ENCODE peak calls at places on chromosomes 2 and 18, in eight cellular contexts. One of them, this sample, is unnamed.
A peak's percentile ranks its signal among the peaks of the same experiment; 100 is the strongest.

GRCh38 chr2:42906557-42907380 is 114.4 kb upstream of the HAAO start:
- DNase-seq in OCI-LY7: no peak
- DNase-seq in H9: peak; percentile 47
- DNase-seq in hepatocyte: peak; percentile 56
- DNase-seq in H1: peak; percentile 57
- DNase-seq in astrocyte: peak; percentile 52
- DNase-seq in HCT116: no peak
- DNase-seq in neural progenitor cell: peak; percentile 60
- DNase-seq in this sample: no peak

GRCh38 chr2:25614711-25615110 is 58.7 kb downstream of the DTNB start:
- DNase-seq in OCI-LY7: no peak
- DNase-seq in H9: no peak
- DNase-seq in hepatocyte: no peak
- DNase-seq in H1: no peak
- DNase-seq in astrocyte: no peak
- DNase-seq in HCT116: no peak
- DNase-seq in neural progenitor cell: no peak
- DNase-seq in this sample: no peak

GRCh38 chr2:156687715-156688114 is 251.5 kb downstream of the GPD2 start:
- DNase-seq in OCI-LY7: no peak
- DNase-seq in H9: no peak
- DNase-seq in hepatocyte: peak; percentile 9
- DNase-seq in H1: no peak
- DNase-seq in astrocyte: no peak
- DNase-seq in HCT116: no peak
- DNase-seq in neural progenitor cell: no peak
- DNase-seq in this sample: no peak

GRCh38 chr2:37826611-37827010 is 98.5 kb upstream of the RMDN2 start:
- DNase-seq in OCI-LY7: no peak
- DNase-seq in H9: no peak
- DNase-seq in hepatocyte: no peak
- DNase-seq in H1: no peak
- DNase-seq in astrocyte: no peak
- DNase-seq in HCT116: no peak
- DNase-seq in neural progenitor cell: no peak
- DNase-seq in this sample: no peak

GRCh38 chr2:230714122-230714453 is 1.4 kb downstream of the CAB39 start:
- DNase-seq in OCI-LY7: peak; percentile 59
- DNase-seq in H9: no peak
- DNase-seq in hepatocyte: peak; percentile 60
- DNase-seq in H1: no peak
- DNase-seq in astrocyte: peak; percentile 70
- DNase-seq in HCT116: no peak
- DNase-seq in neural progenitor cell: peak; percentile 29
- DNase-seq in this sample: no peak

GRCh38 chr18:47283476-47283875 is 32.0 kb upstream of the SKOR2 start:
- DNase-seq in OCI-LY7: peak; percentile 13
- DNase-seq in H9: peak; percentile 34
- DNase-seq in hepatocyte: peak; percentile 18
- DNase-seq in H1: no peak
- DNase-seq in astrocyte: peak; percentile 1
- DNase-seq in HCT116: peak; percentile 42
- DNase-seq in neural progenitor cell: peak; percentile 56
- DNase-seq in this sample: no peak

GRCh38 chr2:156471772-156472171 is 35.6 kb downstream of the GPD2 start:
- DNase-seq in OCI-LY7: no peak
- DNase-seq in H9: no peak
- DNase-seq in hepatocyte: no peak
- DNase-seq in H1: no peak
- DNase-seq in astrocyte: no peak
- DNase-seq in HCT116: no peak
- DNase-seq in neural progenitor cell: no peak
- DNase-seq in this sample: no peak

GRCh38 chr2:179106342-179107178 is 56.6 kb upstream of the CCDC141 start:
- DNase-seq in OCI-LY7: no peak
- DNase-seq in H9: no peak
- DNase-seq in hepatocyte: peak; percentile 68
- DNase-seq in H1: no peak
- DNase-seq in astrocyte: peak; percentile 95
- DNase-seq in HCT116: peak; percentile 83
- DNase-seq in neural progenitor cell: no peak
- DNase-seq in this sample: peak; percentile 63

GRCh38 chr2:189297446-189297845 is 117.9 kb upstream of the COL5A2 start:
- DNase-seq in OCI-LY7: no peak
- DNase-seq in H9: no peak
- DNase-seq in hepatocyte: no peak
- DNase-seq in H1: no peak
- DNase-seq in astrocyte: peak; percentile 98
- DNase-seq in HCT116: no peak
- DNase-seq in neural progenitor cell: no peak
- DNase-seq in this sample: no peak

GRCh38 chr2:75375646-75376582 is 176.6 kb upstream of the TACR1 start:
- DNase-seq in OCI-LY7: no peak
- DNase-seq in H9: no peak
- DNase-seq in hepatocyte: no peak
- DNase-seq in H1: no peak
- DNase-seq in astrocyte: peak; percentile 38
- DNase-seq in HCT116: no peak
- DNase-seq in neural progenitor cell: no peak
- DNase-seq in this sample: no peak

GRCh38 chr2:148259674-148260073 is 238.8 kb downstream of the MBD5 start:
- DNase-seq in OCI-LY7: peak; percentile 45
- DNase-seq in H9: no peak
- DNase-seq in hepatocyte: peak; percentile 18
- DNase-seq in H1: no peak
- DNase-seq in astrocyte: peak; percentile 27
- DNase-seq in HCT116: no peak
- DNase-seq in neural progenitor cell: no peak
- DNase-seq in this sample: no peak

GRCh38 chr2:132929786-132930185 is 259.8 kb upstream of the LYPD1 start:
- DNase-seq in OCI-LY7: no peak
- DNase-seq in H9: no peak
- DNase-seq in hepatocyte: peak; percentile 11
- DNase-seq in H1: no peak
- DNase-seq in astrocyte: peak; percentile 70
- DNase-seq in HCT116: no peak
- DNase-seq in neural progenitor cell: no peak
- DNase-seq in this sample: no peak

GRCh38 chr2:192978317-192978874 is 783.7 kb upstream of the TMEFF2 start:
- DNase-seq in OCI-LY7: no peak
- DNase-seq in H9: no peak
- DNase-seq in hepatocyte: no peak
- DNase-seq in H1: no peak
- DNase-seq in astrocyte: no peak
- DNase-seq in HCT116: no peak
- DNase-seq in neural progenitor cell: no peak
- DNase-seq in this sample: no peak

GRCh38 chr18:58319719-58320118 is 275.7 kb downstream of the NEDD4L start:
- DNase-seq in OCI-LY7: no peak
- DNase-seq in H9: no peak
- DNase-seq in hepatocyte: no peak
- DNase-seq in H1: no peak
- DNase-seq in astrocyte: no peak
- DNase-seq in HCT116: no peak
- DNase-seq in neural progenitor cell: no peak
- DNase-seq in this sample: no peak

GRCh38 chr18:13982136-13982535 is 66.8 kb upstream of the MC2R start:
- DNase-seq in OCI-LY7: no peak
- DNase-seq in H9: peak; percentile 82
- DNase-seq in hepatocyte: no peak
- DNase-seq in H1: peak; percentile 58
- DNase-seq in astrocyte: no peak
- DNase-seq in HCT116: no peak
- DNase-seq in neural progenitor cell: peak; percentile 52
- DNase-seq in this sample: no peak

GRCh38 chr2:158745067-158745865 is 49.9 kb upstream of the DAPL1 start:
- DNase-seq in OCI-LY7: peak; percentile 56
- DNase-seq in H9: peak; percentile 74
- DNase-seq in hepatocyte: peak; percentile 83
- DNase-seq in H1: peak; percentile 78
- DNase-seq in astrocyte: peak; percentile 51
- DNase-seq in HCT116: peak; percentile 35
- DNase-seq in neural progenitor cell: peak; percentile 83
- DNase-seq in this sample: peak; percentile 35

GRCh38 chr18:76532875-76533274 is 37.8 kb upstream of the ZNF516 start:
- DNase-seq in OCI-LY7: no peak
- DNase-seq in H9: no peak
- DNase-seq in hepatocyte: no peak
- DNase-seq in H1: no peak
- DNase-seq in astrocyte: no peak
- DNase-seq in HCT116: no peak
- DNase-seq in neural progenitor cell: no peak
- DNase-seq in this sample: no peak

GRCh38 chr2:26717362-26717761 is 24.8 kb downstream of the KCNK3 start:
- DNase-seq in OCI-LY7: no peak
- DNase-seq in H9: no peak
- DNase-seq in hepatocyte: no peak
- DNase-seq in H1: no peak
- DNase-seq in astrocyte: no peak
- DNase-seq in HCT116: no peak
- DNase-seq in neural progenitor cell: no peak
- DNase-seq in this sample: no peak

GRCh38 chr2:172864182-172864581 is 128.5 kb downstream of the RAPGEF4 start:
- DNase-seq in OCI-LY7: peak; percentile 16
- DNase-seq in H9: peak; percentile 74
- DNase-seq in hepatocyte: peak; percentile 60
- DNase-seq in H1: peak; percentile 88
- DNase-seq in astrocyte: no peak
- DNase-seq in HCT116: peak; percentile 8
- DNase-seq in neural progenitor cell: peak; percentile 79
- DNase-seq in this sample: peak; percentile 53

GRCh38 chr2:241878007-241878970 is 8.8 kb downstream of the RTP5 start:
- DNase-seq in OCI-LY7: peak; percentile 65
- DNase-seq in H9: peak; percentile 75
- DNase-seq in hepatocyte: peak; percentile 88
- DNase-seq in H1: peak; percentile 87
- DNase-seq in astrocyte: no peak
- DNase-seq in HCT116: no peak
- DNase-seq in neural progenitor cell: peak; percentile 81
- DNase-seq in this sample: peak; percentile 88

GRCh38 chr2:241880311-241881073 is 11.0 kb downstream of the RTP5 start:
- DNase-seq in OCI-LY7: no peak
- DNase-seq in H9: no peak
- DNase-seq in hepatocyte: no peak
- DNase-seq in H1: no peak
- DNase-seq in astrocyte: no peak
- DNase-seq in HCT116: no peak
- DNase-seq in neural progenitor cell: no peak
- DNase-seq in this sample: no peak

GRCh38 chr2:241876528-241877196 is 7.1 kb downstream of the RTP5 start:
- DNase-seq in OCI-LY7: no peak
- DNase-seq in H9: no peak
- DNase-seq in hepatocyte: no peak
- DNase-seq in H1: no peak
- DNase-seq in astrocyte: no peak
- DNase-seq in HCT116: no peak
- DNase-seq in neural progenitor cell: no peak
- DNase-seq in this sample: no peak

GRCh38 chr2:241877197-241877685 is 7.7 kb downstream of the RTP5 start:
- DNase-seq in OCI-LY7: no peak
- DNase-seq in H9: no peak
- DNase-seq in hepatocyte: no peak
- DNase-seq in H1: no peak
- DNase-seq in astrocyte: no peak
- DNase-seq in HCT116: no peak
- DNase-seq in neural progenitor cell: no peak
- DNase-seq in this sample: no peak

GRCh38 chr2:241879326-241879725 is 9.8 kb downstream of the RTP5 start:
- DNase-seq in OCI-LY7: no peak
- DNase-seq in H9: no peak
- DNase-seq in hepatocyte: no peak
- DNase-seq in H1: no peak
- DNase-seq in astrocyte: no peak
- DNase-seq in HCT116: no peak
- DNase-seq in neural progenitor cell: no peak
- DNase-seq in this sample: no peak
- H3K27ac ChIP-seq in OCI-LY7: no peak overlapping the region
- H3K27ac ChIP-seq in H9: no peak overlapping the region
- H3K27ac ChIP-seq in hepatocyte: no peak overlapping the region
- H3K27ac ChIP-seq in H1: no peak overlapping the region
- H3K27ac ChIP-seq in astrocyte: no peak overlapping the region
- H3K27ac ChIP-seq in HCT116: no peak overlapping the region
- H3K27ac ChIP-seq in neural progenitor cell: no peak overlapping the region
- H3K27ac ChIP-seq in this sample: no peak overlapping the region

GRCh38 chr2:79855264-79856006 is 342.6 kb downstream of the CTNNA2 start:
- DNase-seq in OCI-LY7: no peak
- DNase-seq in H9: peak; percentile 61
- DNase-seq in hepatocyte: peak; percentile 48
- DNase-seq in H1: peak; percentile 59
- DNase-seq in astrocyte: no peak
- DNase-seq in HCT116: no peak
- DNase-seq in neural progenitor cell: peak; percentile 53
- DNase-seq in this sample: no peak
- TF ChIP-seq CTCF in OCI-LY7: no peak
- TF ChIP-seq CTCF in H9: peak; percentile 79
- TF ChIP-seq CTCF in hepatocyte: peak; percentile 43
- TF ChIP-seq CTCF in H1: peak; percentile 87
- TF ChIP-seq CTCF in astrocyte: peak; percentile 29
- TF ChIP-seq CTCF in HCT116: no peak
- TF ChIP-seq CTCF in neural progenitor cell: peak; percentile 66
- TF ChIP-seq CTCF in this sample: no peak

DNA sequence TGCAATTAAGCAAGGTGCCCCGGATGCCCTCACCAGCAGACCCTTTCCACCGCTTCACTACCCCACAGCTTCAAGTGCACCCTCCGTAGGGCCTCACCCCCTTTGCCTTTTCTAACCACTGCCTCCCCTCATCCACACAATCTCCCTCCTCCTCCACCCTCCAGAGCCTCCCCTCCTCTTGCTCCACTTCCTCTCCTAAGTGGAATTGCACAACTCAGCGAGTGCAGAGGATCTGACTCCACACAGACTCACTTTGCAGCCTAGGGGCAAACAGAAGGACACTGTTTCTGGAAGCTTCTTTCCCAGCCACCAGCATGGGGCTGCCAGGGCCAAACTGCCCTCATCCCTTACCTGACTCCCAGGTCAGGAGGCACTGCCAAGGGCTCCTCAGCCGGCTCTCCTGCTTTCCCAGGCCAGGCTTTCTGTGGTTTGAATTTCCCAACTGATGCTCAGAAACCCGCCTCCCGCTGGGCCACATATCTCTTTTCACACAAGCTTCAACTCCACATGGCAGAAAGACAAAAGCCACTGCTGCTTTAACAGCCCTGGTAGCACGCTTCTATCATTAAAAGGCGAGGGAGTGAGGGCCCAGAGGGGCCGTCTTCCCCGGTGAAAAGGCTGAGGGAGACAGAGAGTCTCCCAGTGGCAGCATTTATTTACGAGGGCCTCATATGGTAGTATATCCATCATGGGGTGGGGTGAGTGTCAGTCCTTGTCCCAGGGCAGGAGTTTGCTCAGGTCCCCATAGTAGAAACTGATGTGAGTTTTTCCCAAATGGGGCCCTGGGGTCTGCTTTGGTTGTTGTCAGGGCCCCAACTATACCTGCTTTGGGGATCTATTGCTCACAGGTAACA is 74.7 kb upstream of the MGAT4A start:
- DNase-seq in OCI-LY7: no peak
- DNase-seq in H9: no peak
- DNase-seq in hepatocyte: peak; percentile 46
- DNase-seq in H1: no peak
- DNase-seq in astrocyte: peak; percentile 17
- DNase-seq in HCT116: no peak
- DNase-seq in neural progenitor cell: peak; percentile 15
- DNase-seq in this sample: no peak
- H3K4me2 ChIP-seq in OCI-LY7: no peak overlapping the region
- H3K4me2 ChIP-seq in H9: no peak overlapping the region
- H3K4me2 ChIP-seq in hepatocyte: peak overlapping the region; percentile 20
- H3K4me2 ChIP-seq in H1: no peak overlapping the region
- H3K4me2 ChIP-seq in astrocyte: no peak overlapping the region
- H3K4me2 ChIP-seq in HCT116: no peak overlapping the region
- H3K4me2 ChIP-seq in neural progenitor cell: no peak overlapping the region
- H3K4me2 ChIP-seq in this sample: peak overlapping the region; percentile 2

GRCh38 chr2:131030478-131030971 is 62.7 kb downstream of the FAM168B start:
- DNase-seq in OCI-LY7: no peak
- DNase-seq in H9: no peak
- DNase-seq in hepatocyte: no peak
- DNase-seq in H1: no peak
- DNase-seq in astrocyte: no peak
- DNase-seq in HCT116: no peak
- DNase-seq in neural progenitor cell: no peak
- DNase-seq in this sample: no peak
- H3K27ac ChIP-seq in OCI-LY7: no peak overlapping the region
- H3K27ac ChIP-seq in H9: no peak overlapping the region
- H3K27ac ChIP-seq in hepatocyte: no peak overlapping the region
- H3K27ac ChIP-seq in H1: no peak overlapping the region
- H3K27ac ChIP-seq in astrocyte: no peak overlapping the region
- H3K27ac ChIP-seq in HCT116: no peak overlapping the region
- H3K27ac ChIP-seq in neural progenitor cell: no peak overlapping the region
- H3K27ac ChIP-seq in this sample: no peak overlapping the region